ENCODE peak calls at places on chromosomes 13 and 19, in five cellular contexts. Z, Y, O, U and D are unnamed samples.

GRCh38 chr13:45162821-45163220 is 38.0 kb downstream of the KCTD4 start:
- DNase-seq in Z (no peak), O (no peak), Y (no peak), U (peak), D (no peak)

GRCh38 chr13:113053801-113054604 is 51.6 kb upstream of the F7 start:
- DNase-seq in O (peak), Z (no peak), Y (no peak), U (no peak), D (no peak)

GRCh38 chr19:53037101-53038097 is 7.1 kb upstream of the ERVV-2 start:
- DNase-seq in U (peak), Y (no peak), O (peak), Z (no peak), D (peak)

GRCh38 chr13:34383728-34384127 is 558.3 kb upstream of the NBEA start:
- DNase-seq in Z (no peak), U (no peak), Y (no peak), O (no peak), D (no peak)

GRCh38 chr13:73957889-73958288 is 176.3 kb downstream of the KLF12 start:
- DNase-seq in Z (no peak), Y (no peak), O (no peak), U (no peak), D (no peak)

GRCh38 chr19:40642757-40643325 is 41.7 kb downstream of the LTBP4 start:
- DNase-seq in Y (no peak), O (no peak), Z (no peak), U (no peak), D (no peak)

GRCh38 chr19:1503089-1503924 is 9.5 kb downstream of the ADAMTSL5 start:
- DNase-seq in O (peak), Y (no peak), U (peak), Z (peak), D (no peak)

GRCh38 chr13:31001647-31002046 is 69.2 kb downstream of the TEX26 start:
- DNase-seq in Z (no peak), Y (no peak), O (no peak), U (no peak), D (no peak)

GRCh38 chr19:19563348-19563848 is 25.3 kb downstream of the CILP2 start:
- DNase-seq in Y (no peak), O (no peak), Z (no peak), U (no peak), D (no peak)

GRCh38 chr13:36831291-36831690 is 12.3 kb downstream of the RFXAP start:
- DNase-seq in Z (no peak), O (no peak), Y (no peak), U (no peak), D (no peak)

GRCh38 chr13:51793570-51794273 is 10.2 kb downstream of the DHRS12 start:
- DNase-seq in O (no peak), Z (no peak), U (peak), Y (no peak), D (no peak)

GRCh38 chr19:56934438-56935090 is 94.0 kb upstream of the PEG3 start:
- DNase-seq in O (no peak), Y (no peak), Z (no peak), U (no peak), D (no peak)

GRCh38 chr13:98890186-98890585 is 87.7 kb downstream of the DOCK9 start:
- DNase-seq in Y (no peak), Z (no peak), O (no peak), U (peak), D (no peak)

GRCh38 chr19:14103310-14103709 is 12.8 kb upstream of the SAMD1 start:
- DNase-seq in U (no peak), Y (no peak), Z (no peak), O (no peak), D (no peak)

GRCh38 chr13:43785681-43786471 is 896 bp downstream of the ENOX1 start:
- DNase-seq in O (peak), Z (no peak), Y (peak), U (peak), D (no peak)

GRCh38 chr19:38385804-38386257 is 2.0 kb downstream of the GGN start:
- DNase-seq in O (no peak), Y (no peak), Z (no peak), U (no peak), D (no peak)

GRCh38 chr19:14577885-14578427 is 4.9 kb upstream of the CLEC17A start:
- DNase-seq in U (peak), O (no peak), Y (no peak), Z (no peak), D (no peak)

GRCh38 chr13:47672982-47673670 is 327.9 kb downstream of the SUCLA2 start:
- DNase-seq in O (peak), Y (no peak), Z (no peak), U (peak), D (no peak)

GRCh38 chr13:104843328-104843727 is 1692.1 kb downstream of the EFNB2 start:
- DNase-seq in Z (no peak), O (no peak), Y (no peak), U (no peak), D (no peak)

GRCh38 chr13:72774019-72774418 is 7.7 kb downstream of the DIS3 start:
- DNase-seq in O (no peak), Z (no peak), Y (no peak), U (peak), D (no peak)

GRCh38 chr19:29660835-29661234 is 4.4 kb upstream of the PLEKHF1 start:
- DNase-seq in U (no peak), Y (no peak), Z (no peak), O (no peak), D (no peak)

GRCh38 chr13:99307247-99307646 is at the start of gene GPR183:
- DNase-seq in Y (no peak), O (no peak), U (peak), Z (no peak), D (no peak)

GRCh38 chr19:42271861-42272534 is 2.9 kb downstream of the CIC start:
- DNase-seq in U (no peak), O (no peak), Y (no peak), Z (no peak), D (no peak)

GRCh38 chr19:7224205-7224833 is 69.9 kb downstream of the INSR start:
- DNase-seq in U (no peak), Z (no peak), Y (peak), O (no peak), D (no peak)

GRCh38 chr13:73038064-73038463 is 20.7 kb upstream of the KLF5 start:
- DNase-seq in Y (no peak), U (no peak), Z (no peak), O (no peak), D (no peak)

GRCh38 chr13:33403807-33404362 is 118.3 kb upstream of the STARD13 start:
- DNase-seq in Y (no peak), O (no peak), Z (no peak), U (no peak), D (no peak)

GRCh38 chr13:21118180-21118579 is 56.8 kb upstream of the LATS2 start:
- DNase-seq in Z (no peak), O (no peak), Y (no peak), U (no peak), D (no peak)

GRCh38 chr19:18007939-18008673 is at the start of gene ARRDC2:
- DNase-seq in U (peak), O (peak), Z (peak), Y (peak), D (peak)

GRCh38 chr19:46878613-46879375 is 18.0 kb downstream of the ARHGAP35 start:
- DNase-seq in Y (no peak), U (peak), Z (no peak), O (no peak), D (no peak)

GRCh38 chr13:94419304-94419943 is 60.1 kb downstream of the DCT start:
- DNase-seq in Y (no peak), Z (no peak), O (no peak), U (peak), D (peak)

GRCh38 chr19:40750285-40751064 is at the start of gene ACTMAP:
- DNase-seq in Y (peak), Z (peak), O (peak), U (peak), D (peak)

GRCh38 chr19:41457241-41457640 is 14.3 kb downstream of the ERICH4 start:
- DNase-seq in U (no peak), Y (no peak), O (no peak), Z (no peak), D (no peak)

GRCh38 chr19:43820098-43820860 is 6.8 kb upstream of the ZNF283 start:
- DNase-seq in Y (no peak), Z (no peak), O (peak), U (peak), D (no peak)

GRCh38 chr13:110068176-110068473 is 238.8 kb downstream of the COL4A1 start:
- DNase-seq in Y (no peak), Z (no peak), U (no peak), O (no peak), D (no peak)

GRCh38 chr13:98521876-98522275 is 55.0 kb downstream of the STK24 start:
- DNase-seq in Y (no peak), U (no peak), O (no peak), Z (no peak), D (no peak)

GRCh38 chr13:40115456-40115855 is 460.0 kb downstream of the COG6 start:
- DNase-seq in O (no peak), Z (no peak), Y (no peak), U (no peak), D (no peak)

GRCh38 chr19:38696733-38697055 is 47.6 kb downstream of the CAPN12 start:
- DNase-seq in Y (no peak), O (no peak), Z (no peak), U (no peak), D (no peak)

GRCh38 chr19:50046649-50047503 is 21.1 kb downstream of the ZNF473 start:
- DNase-seq in U (no peak), Y (no peak), O (peak), Z (peak), D (no peak)